ENCODE peak calls at places on chromosomes 3 and 15, in five cellular contexts. One of them, this sample, is unnamed.

GRCh38 chr3:40191251-40191650 is 118.3 kb upstream of the EIF1B start:
- DNase-seq in choroid plexus epithelial cell: no peak
- DNase-seq in Calu3: no peak
- DNase-seq in adrenal gland: no peak
- DNase-seq in glutamatergic neuron: no peak
- DNase-seq in this sample: no peak

GRCh38 chr15:90659481-90659880 is 57.7 kb upstream of the BLM start:
- DNase-seq in adrenal gland: no peak
- DNase-seq in glutamatergic neuron: no peak
- DNase-seq in choroid plexus epithelial cell: no peak
- DNase-seq in Calu3: no peak
- DNase-seq in this sample: no peak

GRCh38 chr3:57164217-57164605 is 942 bp downstream of the IL17RD start:
- DNase-seq in Calu3: peak; percentile 15
- DNase-seq in glutamatergic neuron: peak; percentile 33
- DNase-seq in adrenal gland: peak; percentile 63
- DNase-seq in choroid plexus epithelial cell: peak; percentile 26
- DNase-seq in this sample: no peak

GRCh38 chr15:101807345-101807945 is 4.1 kb downstream of the OR4F6 start:
- DNase-seq in choroid plexus epithelial cell: no peak
- DNase-seq in Calu3: no peak
- DNase-seq in adrenal gland: no peak
- DNase-seq in glutamatergic neuron: no peak
- DNase-seq in this sample: no peak

GRCh38 chr3:47885168-47885567 is 82.2 kb downstream of the DHX30 start:
- DNase-seq in choroid plexus epithelial cell: no peak
- DNase-seq in glutamatergic neuron: no peak
- DNase-seq in adrenal gland: no peak
- DNase-seq in Calu3: no peak
- DNase-seq in this sample: no peak

GRCh38 chr3:38662544-38662943 is 13.1 kb upstream of the SCN5A start:
- DNase-seq in choroid plexus epithelial cell: peak; percentile 68
- DNase-seq in glutamatergic neuron: no peak
- DNase-seq in adrenal gland: no peak
- DNase-seq in Calu3: peak; percentile 30
- DNase-seq in this sample: no peak

GRCh38 chr3:14403636-14404395 is 1.4 kb downstream of the SLC6A6 start:
- DNase-seq in adrenal gland: peak; percentile 78
- DNase-seq in choroid plexus epithelial cell: no peak
- DNase-seq in Calu3: peak; percentile 47
- DNase-seq in glutamatergic neuron: peak; percentile 3
- DNase-seq in this sample: no peak

GRCh38 chr3:50436063-50436674 is 67.3 kb downstream of the CACNA2D2 start:
- DNase-seq in glutamatergic neuron: peak; percentile 88
- DNase-seq in choroid plexus epithelial cell: peak; percentile 57
- DNase-seq in Calu3: peak; percentile 70
- DNase-seq in adrenal gland: peak; percentile 72
- DNase-seq in this sample: no peak

GRCh38 chr3:195182470-195182795 is 88.5 kb downstream of the XXYLT1 start:
- DNase-seq in adrenal gland: peak; percentile 72
- DNase-seq in Calu3: no peak
- DNase-seq in choroid plexus epithelial cell: peak; percentile 87
- DNase-seq in glutamatergic neuron: no peak
- DNase-seq in this sample: peak; percentile 22

GRCh38 chr3:189276481-189277190 is 104.9 kb downstream of the TPRG1 start:
- DNase-seq in Calu3: no peak
- DNase-seq in choroid plexus epithelial cell: peak; percentile 80
- DNase-seq in adrenal gland: no peak
- DNase-seq in glutamatergic neuron: no peak
- DNase-seq in this sample: peak; percentile 16

GRCh38 chr3:39716849-39717248 is 92.6 kb upstream of the MYRIP start:
- DNase-seq in glutamatergic neuron: no peak
- DNase-seq in adrenal gland: no peak
- DNase-seq in Calu3: no peak
- DNase-seq in choroid plexus epithelial cell: no peak
- DNase-seq in this sample: no peak

GRCh38 chr3:57026918-57027317 is 33.5 kb upstream of the SPATA12 start:
- DNase-seq in Calu3: peak; percentile 27
- DNase-seq in glutamatergic neuron: no peak
- DNase-seq in adrenal gland: peak; percentile 89
- DNase-seq in choroid plexus epithelial cell: peak; percentile 82
- DNase-seq in this sample: no peak

GRCh38 chr3:17243616-17244015 is 358.9 kb downstream of the PLCL2 start:
- DNase-seq in adrenal gland: no peak
- DNase-seq in Calu3: no peak
- DNase-seq in choroid plexus epithelial cell: no peak
- DNase-seq in glutamatergic neuron: no peak
- DNase-seq in this sample: no peak

GRCh38 chr15:60634815-60635214 is 155.9 kb upstream of the ICE2 start:
- DNase-seq in Calu3: no peak
- DNase-seq in choroid plexus epithelial cell: peak; percentile 3
- DNase-seq in glutamatergic neuron: peak; percentile 45
- DNase-seq in adrenal gland: no peak
- DNase-seq in this sample: no peak

GRCh38 chr3:115691964-115692363 is 68.7 kb downstream of the GAP43 start:
- DNase-seq in adrenal gland: no peak
- DNase-seq in glutamatergic neuron: no peak
- DNase-seq in choroid plexus epithelial cell: no peak
- DNase-seq in Calu3: no peak
- DNase-seq in this sample: no peak

GRCh38 chr3:52372822-52373504 is 56.8 kb downstream of the DNAH1 start:
- DNase-seq in glutamatergic neuron: peak; percentile 52
- DNase-seq in Calu3: no peak
- DNase-seq in adrenal gland: no peak
- DNase-seq in choroid plexus epithelial cell: no peak
- DNase-seq in this sample: no peak

GRCh38 chr3:49427581-49427980 is 1.5 kb downstream of the NICN1 start:
- DNase-seq in choroid plexus epithelial cell: no peak
- DNase-seq in adrenal gland: no peak
- DNase-seq in Calu3: no peak
- DNase-seq in glutamatergic neuron: no peak
- DNase-seq in this sample: no peak

GRCh38 chr3:185253645-185254410 is at the start of gene EHHADH:
- DNase-seq in adrenal gland: peak; percentile 79
- DNase-seq in Calu3: peak; percentile 89
- DNase-seq in choroid plexus epithelial cell: peak; percentile 63
- DNase-seq in glutamatergic neuron: peak; percentile 62
- DNase-seq in this sample: peak; percentile 14

GRCh38 chr3:123028233-123028828 is 768 bp upstream of the SEMA5B start:
- DNase-seq in Calu3: peak; percentile 22
- DNase-seq in glutamatergic neuron: no peak
- DNase-seq in choroid plexus epithelial cell: peak; percentile 89
- DNase-seq in adrenal gland: peak; percentile 63
- DNase-seq in this sample: peak; percentile 49

GRCh38 chr3:194306109-194306686 is 44.9 kb downstream of the CPN2 start:
- DNase-seq in Calu3: no peak
- DNase-seq in glutamatergic neuron: no peak
- DNase-seq in adrenal gland: no peak
- DNase-seq in choroid plexus epithelial cell: no peak
- DNase-seq in this sample: no peak

GRCh38 chr3:186360779-186361178 is 1.3 kb downstream of the DGKG start:
- DNase-seq in adrenal gland: peak; percentile 56
- DNase-seq in glutamatergic neuron: peak; percentile 73
- DNase-seq in choroid plexus epithelial cell: no peak
- DNase-seq in Calu3: no peak
- DNase-seq in this sample: no peak

GRCh38 chr15:30794388-30794787 is 109.3 kb upstream of the FAN1 start:
- DNase-seq in glutamatergic neuron: no peak
- DNase-seq in Calu3: no peak
- DNase-seq in choroid plexus epithelial cell: no peak
- DNase-seq in adrenal gland: no peak
- DNase-seq in this sample: no peak

GRCh38 chr3:127764841-127765362 is 57.4 kb downstream of the MGLL start:
- DNase-seq in glutamatergic neuron: no peak
- DNase-seq in adrenal gland: no peak
- DNase-seq in Calu3: no peak
- DNase-seq in choroid plexus epithelial cell: peak; percentile 63
- DNase-seq in this sample: no peak

GRCh38 chr3:45524605-45525004 is 69.9 kb upstream of the LIMD1 start:
- DNase-seq in Calu3: no peak
- DNase-seq in glutamatergic neuron: no peak
- DNase-seq in choroid plexus epithelial cell: no peak
- DNase-seq in adrenal gland: no peak
- DNase-seq in this sample: no peak

GRCh38 chr15:69896606-69897005 is 201.1 kb downstream of the TLE3 start:
- DNase-seq in glutamatergic neuron: no peak
- DNase-seq in adrenal gland: no peak
- DNase-seq in Calu3: no peak
- DNase-seq in choroid plexus epithelial cell: no peak
- DNase-seq in this sample: no peak

GRCh38 chr15:77181305-77182074 is 110.6 kb upstream of the TSPAN3 start:
- DNase-seq in glutamatergic neuron: no peak
- DNase-seq in Calu3: no peak
- DNase-seq in adrenal gland: no peak
- DNase-seq in choroid plexus epithelial cell: no peak
- DNase-seq in this sample: no peak

GRCh38 chr3:194132465-194133358 is 3.2 kb upstream of the HES1 start:
- DNase-seq in choroid plexus epithelial cell: no peak
- DNase-seq in adrenal gland: no peak
- DNase-seq in glutamatergic neuron: no peak
- DNase-seq in Calu3: no peak
- DNase-seq in this sample: no peak

GRCh38 chr3:57061556-57061955 is 1.1 kb downstream of the SPATA12 start:
- DNase-seq in glutamatergic neuron: no peak
- DNase-seq in Calu3: no peak
- DNase-seq in choroid plexus epithelial cell: no peak
- DNase-seq in adrenal gland: no peak
- DNase-seq in this sample: no peak

GRCh38 chr3:87461443-87461842 is 185.1 kb upstream of the POU1F1 start:
- DNase-seq in choroid plexus epithelial cell: no peak
- DNase-seq in glutamatergic neuron: no peak
- DNase-seq in Calu3: no peak
- DNase-seq in adrenal gland: no peak
- DNase-seq in this sample: no peak

GRCh38 chr3:31106912-31107311 is 212.5 kb upstream of the GADL1 start:
- DNase-seq in glutamatergic neuron: no peak
- DNase-seq in choroid plexus epithelial cell: peak; percentile 46
- DNase-seq in adrenal gland: no peak
- DNase-seq in Calu3: no peak
- DNase-seq in this sample: no peak

GRCh38 chr3:124792341-124793034 is 62.2 kb downstream of the UMPS start:
- DNase-seq in Calu3: no peak
- DNase-seq in glutamatergic neuron: no peak
- DNase-seq in choroid plexus epithelial cell: no peak
- DNase-seq in adrenal gland: no peak
- DNase-seq in this sample: no peak

GRCh38 chr3:142724682-142725351 is 983 bp downstream of the TRPC1 start:
- DNase-seq in Calu3: peak; percentile 55
- DNase-seq in adrenal gland: peak; percentile 61
- DNase-seq in choroid plexus epithelial cell: peak; percentile 31
- DNase-seq in glutamatergic neuron: peak; percentile 72
- DNase-seq in this sample: no peak
- TF ChIP-seq CTCF in Calu3: no peak
- TF ChIP-seq CTCF in adrenal gland: no peak
- TF ChIP-seq CTCF in choroid plexus epithelial cell: no peak
- TF ChIP-seq CTCF in glutamatergic neuron: no peak
- TF ChIP-seq CTCF in this sample: no peak

GRCh38 chr15:75786564-75786925 is 56.7 kb upstream of the UBE2Q2 start:
- DNase-seq in choroid plexus epithelial cell: no peak
- DNase-seq in adrenal gland: peak; percentile 33
- DNase-seq in Calu3: no peak
- DNase-seq in glutamatergic neuron: no peak
- DNase-seq in this sample: no peak

GRCh38 chr15:75782926-75783325 is 60.3 kb upstream of the UBE2Q2 start:
- DNase-seq in adrenal gland: peak; percentile 30
- DNase-seq in choroid plexus epithelial cell: no peak
- DNase-seq in Calu3: no peak
- DNase-seq in glutamatergic neuron: no peak
- DNase-seq in this sample: no peak

GRCh38 chr15:75791337-75791713 is 51.9 kb upstream of the UBE2Q2 start:
- DNase-seq in Calu3: no peak
- DNase-seq in adrenal gland: peak; percentile 23
- DNase-seq in glutamatergic neuron: no peak
- DNase-seq in choroid plexus epithelial cell: no peak
- DNase-seq in this sample: no peak

GRCh38 chr15:75790631-75791336 is 52.5 kb upstream of the UBE2Q2 start:
- DNase-seq in choroid plexus epithelial cell: no peak
- DNase-seq in glutamatergic neuron: no peak
- DNase-seq in Calu3: no peak
- DNase-seq in adrenal gland: peak; percentile 36
- DNase-seq in this sample: no peak

GRCh38 chr15:75785771-75786563 is 57.3 kb upstream of the UBE2Q2 start:
- DNase-seq in adrenal gland: peak; percentile 52
- DNase-seq in Calu3: no peak
- DNase-seq in glutamatergic neuron: no peak
- DNase-seq in choroid plexus epithelial cell: peak; percentile 23
- DNase-seq in this sample: no peak
- TF ChIP-seq CTCF in adrenal gland: no peak
- TF ChIP-seq CTCF in Calu3: no peak
- TF ChIP-seq CTCF in glutamatergic neuron: no peak
- TF ChIP-seq CTCF in choroid plexus epithelial cell: peak; percentile 54
- TF ChIP-seq CTCF in this sample: peak; percentile 16

GRCh38 chr15:38072007-38072506 is 137.6 kb downstream of the TMCO5A start:
- DNase-seq in Calu3: no peak
- DNase-seq in adrenal gland: peak; percentile 71
- DNase-seq in choroid plexus epithelial cell: no peak
- DNase-seq in glutamatergic neuron: no peak
- DNase-seq in this sample: no peak
- TF ChIP-seq CTCF in Calu3: no peak
- TF ChIP-seq CTCF in adrenal gland: no peak
- TF ChIP-seq CTCF in choroid plexus epithelial cell: no peak
- TF ChIP-seq CTCF in glutamatergic neuron: no peak
- TF ChIP-seq CTCF in this sample: no peak

GRCh38 chr3:156674046-156674910 is at the start of gene TIPARP:
- DNase-seq in Calu3: peak; percentile 100
- DNase-seq in adrenal gland: peak; percentile 99
- DNase-seq in glutamatergic neuron: peak; percentile 100
- DNase-seq in choroid plexus epithelial cell: peak; percentile 98
- DNase-seq in this sample: peak; percentile 97
- TF ChIP-seq CTCF in Calu3: peak; percentile 89
- TF ChIP-seq CTCF in adrenal gland: peak; percentile 78
- TF ChIP-seq CTCF in glutamatergic neuron: peak; percentile 67
- TF ChIP-seq CTCF in choroid plexus epithelial cell: peak; percentile 63
- TF ChIP-seq CTCF in this sample: peak; percentile 55

GRCh38 chr15:74007820-74008371 is 13.4 kb downstream of the PML start:
- DNase-seq in Calu3: no peak
- DNase-seq in choroid plexus epithelial cell: no peak
- DNase-seq in adrenal gland: no peak
- DNase-seq in glutamatergic neuron: no peak
- DNase-seq in this sample: no peak

GRCh38 chr15:74008901-74009300 is 14.4 kb downstream of the PML start:
- DNase-seq in choroid plexus epithelial cell: no peak
- DNase-seq in glutamatergic neuron: no peak
- DNase-seq in adrenal gland: no peak
- DNase-seq in Calu3: no peak
- DNase-seq in this sample: no peak

GRCh38 chr15:74013374-74013893 is 18.9 kb downstream of the PML start:
- DNase-seq in Calu3: no peak
- DNase-seq in glutamatergic neuron: no peak
- DNase-seq in choroid plexus epithelial cell: no peak
- DNase-seq in adrenal gland: no peak
- DNase-seq in this sample: no peak

GRCh38 chr15:74011610-74012009 is 17.1 kb downstream of the PML start:
- DNase-seq in adrenal gland: peak; percentile 73
- DNase-seq in glutamatergic neuron: no peak
- DNase-seq in Calu3: no peak
- DNase-seq in choroid plexus epithelial cell: peak; percentile 34
- DNase-seq in this sample: no peak

GRCh38 chr15:74010929-74011540 is 16.5 kb downstream of the PML start:
- DNase-seq in adrenal gland: no peak
- DNase-seq in glutamatergic neuron: no peak
- DNase-seq in Calu3: peak; percentile 28
- DNase-seq in choroid plexus epithelial cell: peak; percentile 51
- DNase-seq in this sample: no peak
- TF ChIP-seq CTCF in adrenal gland: no peak
- TF ChIP-seq CTCF in glutamatergic neuron: no peak
- TF ChIP-seq CTCF in Calu3: no peak
- TF ChIP-seq CTCF in choroid plexus epithelial cell: no peak
- TF ChIP-seq CTCF in this sample: no peak